ENCODE peak calls at places on chromosome 18, in six cellular contexts. V is trophoblast cell; Y is activated gamma-delta T cell; W is CD8-positive, alpha-beta memory T cell; R is activated CD8-positive, alpha-beta memory T cell treated with anti-CD3 and anti-CD28 coated beads, Interleukin-2, amount 50 U/mL, for 48 hours; U is amniotic stem cell. P is an unnamed sample.

GRCh38 chr18:47872426-47872825 is 58.0 kb downstream of the SMAD2 start:
- DNase-seq in V (no peak), Y (no peak), W (no peak), R (no peak), U (no peak), P (no peak)

GRCh38 chr18:12726774-12727550 is 24.1 kb downstream of the PSMG2 start:
- DNase-seq in V (peak; percentile 90), Y (no peak), W (peak; percentile 61), R (peak; percentile 73), U (peak; percentile 26), P (peak; percentile 30)

GRCh38 chr18:23875966-23876365 is 138.6 kb upstream of the TTC39C start:
- DNase-seq in V (no peak), Y (no peak), W (no peak), R (no peak), U (no peak), P (no peak)

GRCh38 chr18:61957801-61958516 is 65.2 kb upstream of the RNF152 start:
- DNase-seq in V (no peak), Y (no peak), W (no peak), R (no peak), U (no peak), P (no peak)

GRCh38 chr18:55272510-55273243 is 313.4 kb upstream of the CCDC68 start:
- DNase-seq in V (no peak), Y (no peak), W (no peak), R (no peak), U (peak; percentile 30), P (no peak)

GRCh38 chr18:78396077-78396476 is 583.5 kb upstream of the SALL3 start:
- DNase-seq in V (no peak), Y (no peak), W (no peak), R (no peak), U (no peak), P (no peak)

GRCh38 chr18:51029694-51030536 is at the start of gene SMAD4:
- DNase-seq in V (peak; percentile 99), Y (peak; percentile 98), W (peak; percentile 98), R (peak; percentile 99), U (peak; percentile 49), P (peak; percentile 86)

GRCh38 chr18:79792988-79793355 is 4.8 kb upstream of the KCNG2 start:
- DNase-seq in V (no peak), Y (no peak), W (no peak), R (no peak), U (no peak), P (no peak)

GRCh38 chr18:35577045-35577848 is 4.3 kb upstream of the GALNT1 start:
- DNase-seq in V (no peak), Y (no peak), W (no peak), R (peak; percentile 57), U (no peak), P (no peak)

GRCh38 chr18:11795916-11796315 is 55.3 kb upstream of the CHMP1B start:
- DNase-seq in V (no peak), Y (no peak), W (no peak), R (no peak), U (no peak), P (no peak)

GRCh38 chr18:28115149-28115550 is 61.8 kb downstream of the CDH2 start:
- DNase-seq in V (peak; percentile 55), Y (no peak), W (no peak), R (no peak), U (peak; percentile 66), P (peak; percentile 46)

GRCh38 chr18:64419156-64419555 is 270.3 kb upstream of the LINC00305 start:
- DNase-seq in V (no peak), Y (no peak), W (no peak), R (no peak), U (no peak), P (no peak)